ENCODE peak calls at places on chromosomes 11 and 22, in ten cellular contexts. One of them, this sample, is unnamed.

GRCh38 chr11:125224391-125225015 is 60.0 kb downstream of the PKNOX2 start:
- DNase-seq in EH: peak
- DNase-seq in neural crest cell: peak
- DNase-seq in M059J: peak
- DNase-seq in kidney tubule cell: no peak
- DNase-seq in naive thymus-derived CD8-positive, alpha-beta T cell: no peak
- DNase-seq in AG08396: peak
- DNase-seq in CD4-positive, alpha-beta T cell: no peak
- DNase-seq in NCI-H2081: no peak
- DNase-seq in ecto neural progenitor cell: no peak
- DNase-seq in this sample: peak

GRCh38 chr22:49600452-49600847 is 227.2 kb downstream of the BRD1 start:
- DNase-seq in kidney tubule cell: no peak
- DNase-seq in naive thymus-derived CD8-positive, alpha-beta T cell: no peak
- DNase-seq in AG08396: no peak
- DNase-seq in NCI-H2081: no peak
- DNase-seq in EH: no peak
- DNase-seq in neural crest cell: no peak
- DNase-seq in CD4-positive, alpha-beta T cell: no peak
- DNase-seq in ecto neural progenitor cell: no peak
- DNase-seq in M059J: no peak
- DNase-seq in this sample: no peak

GRCh38 chr11:114131366-114131963 is 72.0 kb downstream of the ZBTB16 start:
- DNase-seq in EH: no peak
- DNase-seq in kidney tubule cell: no peak
- DNase-seq in AG08396: no peak
- DNase-seq in NCI-H2081: peak
- DNase-seq in ecto neural progenitor cell: no peak
- DNase-seq in naive thymus-derived CD8-positive, alpha-beta T cell: no peak
- DNase-seq in CD4-positive, alpha-beta T cell: no peak
- DNase-seq in neural crest cell: no peak
- DNase-seq in M059J: no peak
- DNase-seq in this sample: no peak

GRCh38 chr22:25540128-25540790 is 24.2 kb upstream of the GRK3 start:
- DNase-seq in neural crest cell: no peak
- DNase-seq in CD4-positive, alpha-beta T cell: no peak
- DNase-seq in naive thymus-derived CD8-positive, alpha-beta T cell: no peak
- DNase-seq in M059J: no peak
- DNase-seq in kidney tubule cell: no peak
- DNase-seq in AG08396: no peak
- DNase-seq in ecto neural progenitor cell: no peak
- DNase-seq in EH: peak
- DNase-seq in NCI-H2081: no peak
- DNase-seq in this sample: no peak

GRCh38 chr22:37472418-37473006 is 13.7 kb downstream of the MFNG start:
- DNase-seq in kidney tubule cell: peak
- DNase-seq in NCI-H2081: no peak
- DNase-seq in CD4-positive, alpha-beta T cell: peak
- DNase-seq in ecto neural progenitor cell: no peak
- DNase-seq in naive thymus-derived CD8-positive, alpha-beta T cell: no peak
- DNase-seq in M059J: peak
- DNase-seq in AG08396: peak
- DNase-seq in neural crest cell: peak
- DNase-seq in EH: peak
- DNase-seq in this sample: peak

GRCh38 chr11:10201343-10201742 is 92.7 kb downstream of the SBF2 start:
- DNase-seq in NCI-H2081: no peak
- DNase-seq in naive thymus-derived CD8-positive, alpha-beta T cell: no peak
- DNase-seq in neural crest cell: no peak
- DNase-seq in kidney tubule cell: no peak
- DNase-seq in ecto neural progenitor cell: no peak
- DNase-seq in CD4-positive, alpha-beta T cell: no peak
- DNase-seq in AG08396: no peak
- DNase-seq in M059J: peak
- DNase-seq in EH: peak
- DNase-seq in this sample: no peak

GRCh38 chr22:46576556-46577351 is 39.3 kb upstream of the CELSR1 start:
- DNase-seq in kidney tubule cell: peak
- DNase-seq in ecto neural progenitor cell: no peak
- DNase-seq in EH: peak
- DNase-seq in NCI-H2081: peak
- DNase-seq in naive thymus-derived CD8-positive, alpha-beta T cell: peak
- DNase-seq in neural crest cell: no peak
- DNase-seq in M059J: peak
- DNase-seq in AG08396: peak
- DNase-seq in CD4-positive, alpha-beta T cell: peak
- DNase-seq in this sample: peak

GRCh38 chr11:48020092-48020755 is 39.9 kb downstream of the PTPRJ start:
- DNase-seq in ecto neural progenitor cell: no peak
- DNase-seq in neural crest cell: no peak
- DNase-seq in CD4-positive, alpha-beta T cell: no peak
- DNase-seq in naive thymus-derived CD8-positive, alpha-beta T cell: no peak
- DNase-seq in NCI-H2081: no peak
- DNase-seq in EH: no peak
- DNase-seq in M059J: no peak
- DNase-seq in kidney tubule cell: no peak
- DNase-seq in AG08396: no peak
- DNase-seq in this sample: peak

GRCh38 chr11:10407055-10407454 is 48.0 kb upstream of the AMPD3 start:
- DNase-seq in EH: peak
- DNase-seq in neural crest cell: no peak
- DNase-seq in kidney tubule cell: peak
- DNase-seq in NCI-H2081: no peak
- DNase-seq in ecto neural progenitor cell: no peak
- DNase-seq in M059J: peak
- DNase-seq in CD4-positive, alpha-beta T cell: no peak
- DNase-seq in AG08396: no peak
- DNase-seq in naive thymus-derived CD8-positive, alpha-beta T cell: no peak
- DNase-seq in this sample: peak

GRCh38 chr11:131934006-131934405 is 563.6 kb downstream of the NTM start:
- DNase-seq in kidney tubule cell: no peak
- DNase-seq in neural crest cell: no peak
- DNase-seq in EH: no peak
- DNase-seq in CD4-positive, alpha-beta T cell: no peak
- DNase-seq in M059J: no peak
- DNase-seq in AG08396: no peak
- DNase-seq in naive thymus-derived CD8-positive, alpha-beta T cell: no peak
- DNase-seq in NCI-H2081: no peak
- DNase-seq in ecto neural progenitor cell: no peak
- DNase-seq in this sample: no peak

GRCh38 chr22:41563051-41563711 is 2.4 kb downstream of the CSDC2 start:
- DNase-seq in EH: peak
- DNase-seq in kidney tubule cell: peak
- DNase-seq in NCI-H2081: no peak
- DNase-seq in AG08396: peak
- DNase-seq in ecto neural progenitor cell: no peak
- DNase-seq in naive thymus-derived CD8-positive, alpha-beta T cell: no peak
- DNase-seq in CD4-positive, alpha-beta T cell: no peak
- DNase-seq in neural crest cell: no peak
- DNase-seq in M059J: peak
- DNase-seq in this sample: peak

GRCh38 chr11:111777094-111778046 is 11.2 kb upstream of the PPP2R1B start:
- DNase-seq in neural crest cell: no peak
- DNase-seq in EH: peak
- DNase-seq in AG08396: peak
- DNase-seq in naive thymus-derived CD8-positive, alpha-beta T cell: peak
- DNase-seq in M059J: peak
- DNase-seq in kidney tubule cell: peak
- DNase-seq in ecto neural progenitor cell: no peak
- DNase-seq in CD4-positive, alpha-beta T cell: no peak
- DNase-seq in NCI-H2081: peak
- DNase-seq in this sample: peak

GRCh38 chr11:28910926-28911325 is 802.7 kb downstream of the METTL15 start:
- DNase-seq in AG08396: no peak
- DNase-seq in kidney tubule cell: no peak
- DNase-seq in M059J: no peak
- DNase-seq in EH: peak
- DNase-seq in ecto neural progenitor cell: no peak
- DNase-seq in neural crest cell: no peak
- DNase-seq in CD4-positive, alpha-beta T cell: no peak
- DNase-seq in naive thymus-derived CD8-positive, alpha-beta T cell: no peak
- DNase-seq in NCI-H2081: no peak
- DNase-seq in this sample: peak

GRCh38 chr22:28004021-28004420 is 85.0 kb upstream of the PITPNB start:
- DNase-seq in ecto neural progenitor cell: no peak
- DNase-seq in M059J: no peak
- DNase-seq in CD4-positive, alpha-beta T cell: no peak
- DNase-seq in neural crest cell: no peak
- DNase-seq in naive thymus-derived CD8-positive, alpha-beta T cell: no peak
- DNase-seq in EH: no peak
- DNase-seq in AG08396: no peak
- DNase-seq in NCI-H2081: no peak
- DNase-seq in kidney tubule cell: no peak
- DNase-seq in this sample: no peak

GRCh38 chr11:64652586-64653387 is 61.8 kb downstream of the SLC22A12 start:
- DNase-seq in AG08396: peak
- DNase-seq in EH: peak
- DNase-seq in ecto neural progenitor cell: peak
- DNase-seq in kidney tubule cell: peak
- DNase-seq in neural crest cell: peak
- DNase-seq in CD4-positive, alpha-beta T cell: peak
- DNase-seq in M059J: peak
- DNase-seq in NCI-H2081: peak
- DNase-seq in naive thymus-derived CD8-positive, alpha-beta T cell: peak
- DNase-seq in this sample: peak

GRCh38 chr22:24175160-24175808 is 6.0 kb upstream of the SUSD2 start:
- DNase-seq in ecto neural progenitor cell: peak
- DNase-seq in kidney tubule cell: peak
- DNase-seq in naive thymus-derived CD8-positive, alpha-beta T cell: peak
- DNase-seq in neural crest cell: peak
- DNase-seq in NCI-H2081: peak
- DNase-seq in CD4-positive, alpha-beta T cell: peak
- DNase-seq in EH: peak
- DNase-seq in M059J: peak
- DNase-seq in AG08396: peak
- DNase-seq in this sample: peak

GRCh38 chr22:27090595-27090994 is 433.2 kb downstream of the MIAT start:
- DNase-seq in naive thymus-derived CD8-positive, alpha-beta T cell: no peak
- DNase-seq in kidney tubule cell: no peak
- DNase-seq in neural crest cell: no peak
- DNase-seq in AG08396: no peak
- DNase-seq in CD4-positive, alpha-beta T cell: no peak
- DNase-seq in M059J: no peak
- DNase-seq in EH: no peak
- DNase-seq in ecto neural progenitor cell: no peak
- DNase-seq in NCI-H2081: no peak
- DNase-seq in this sample: no peak

GRCh38 chr11:100980156-100980555 is 149.5 kb downstream of the PGR start:
- DNase-seq in naive thymus-derived CD8-positive, alpha-beta T cell: no peak
- DNase-seq in neural crest cell: no peak
- DNase-seq in NCI-H2081: peak
- DNase-seq in EH: no peak
- DNase-seq in CD4-positive, alpha-beta T cell: no peak
- DNase-seq in AG08396: no peak
- DNase-seq in M059J: peak
- DNase-seq in kidney tubule cell: no peak
- DNase-seq in ecto neural progenitor cell: no peak
- DNase-seq in this sample: peak

GRCh38 chr22:27151407-27151806 is 494.0 kb downstream of the MIAT start:
- DNase-seq in EH: no peak
- DNase-seq in NCI-H2081: no peak
- DNase-seq in AG08396: no peak
- DNase-seq in CD4-positive, alpha-beta T cell: no peak
- DNase-seq in naive thymus-derived CD8-positive, alpha-beta T cell: no peak
- DNase-seq in kidney tubule cell: no peak
- DNase-seq in ecto neural progenitor cell: no peak
- DNase-seq in neural crest cell: no peak
- DNase-seq in M059J: no peak
- DNase-seq in this sample: no peak

GRCh38 chr11:19194620-19195308 is 7.0 kb downstream of the CSRP3 start:
- DNase-seq in neural crest cell: no peak
- DNase-seq in NCI-H2081: no peak
- DNase-seq in M059J: no peak
- DNase-seq in naive thymus-derived CD8-positive, alpha-beta T cell: no peak
- DNase-seq in AG08396: no peak
- DNase-seq in kidney tubule cell: no peak
- DNase-seq in ecto neural progenitor cell: no peak
- DNase-seq in CD4-positive, alpha-beta T cell: no peak
- DNase-seq in EH: no peak
- DNase-seq in this sample: no peak

GRCh38 chr11:130023204-130023603 is 20.6 kb upstream of the PRDM10 start:
- DNase-seq in ecto neural progenitor cell: no peak
- DNase-seq in neural crest cell: no peak
- DNase-seq in naive thymus-derived CD8-positive, alpha-beta T cell: no peak
- DNase-seq in EH: peak
- DNase-seq in AG08396: peak
- DNase-seq in CD4-positive, alpha-beta T cell: no peak
- DNase-seq in NCI-H2081: peak
- DNase-seq in kidney tubule cell: peak
- DNase-seq in M059J: peak
- DNase-seq in this sample: peak

GRCh38 chr11:118997627-118998387 is at the start of gene CENATAC:
- DNase-seq in kidney tubule cell: peak
- DNase-seq in CD4-positive, alpha-beta T cell: peak
- DNase-seq in ecto neural progenitor cell: peak
- DNase-seq in NCI-H2081: peak
- DNase-seq in M059J: peak
- DNase-seq in EH: peak
- DNase-seq in neural crest cell: peak
- DNase-seq in naive thymus-derived CD8-positive, alpha-beta T cell: peak
- DNase-seq in AG08396: peak
- DNase-seq in this sample: peak

GRCh38 chr22:45612451-45612901 is 59.2 kb upstream of the ATXN10 start:
- DNase-seq in NCI-H2081: no peak
- DNase-seq in naive thymus-derived CD8-positive, alpha-beta T cell: no peak
- DNase-seq in CD4-positive, alpha-beta T cell: no peak
- DNase-seq in kidney tubule cell: peak
- DNase-seq in EH: peak
- DNase-seq in M059J: peak
- DNase-seq in AG08396: peak
- DNase-seq in neural crest cell: no peak
- DNase-seq in ecto neural progenitor cell: no peak
- DNase-seq in this sample: peak

GRCh38 chr11:101487775-101488174 is 96.0 kb downstream of the TRPC6 start:
- DNase-seq in neural crest cell: no peak
- DNase-seq in kidney tubule cell: no peak
- DNase-seq in M059J: peak
- DNase-seq in ecto neural progenitor cell: no peak
- DNase-seq in naive thymus-derived CD8-positive, alpha-beta T cell: no peak
- DNase-seq in NCI-H2081: no peak
- DNase-seq in AG08396: peak
- DNase-seq in CD4-positive, alpha-beta T cell: no peak
- DNase-seq in EH: peak
- DNase-seq in this sample: peak

GRCh38 chr11:122900803-122901202 is 18.2 kb downstream of the JHY start:
- DNase-seq in AG08396: no peak
- DNase-seq in NCI-H2081: peak
- DNase-seq in naive thymus-derived CD8-positive, alpha-beta T cell: no peak
- DNase-seq in M059J: no peak
- DNase-seq in ecto neural progenitor cell: no peak
- DNase-seq in neural crest cell: no peak
- DNase-seq in CD4-positive, alpha-beta T cell: no peak
- DNase-seq in EH: no peak
- DNase-seq in kidney tubule cell: no peak
- DNase-seq in this sample: no peak

GRCh38 chr22:48929276-48929790 is 898.3 kb downstream of the BRD1 start:
- DNase-seq in CD4-positive, alpha-beta T cell: no peak
- DNase-seq in kidney tubule cell: no peak
- DNase-seq in NCI-H2081: no peak
- DNase-seq in EH: no peak
- DNase-seq in naive thymus-derived CD8-positive, alpha-beta T cell: no peak
- DNase-seq in ecto neural progenitor cell: peak
- DNase-seq in neural crest cell: no peak
- DNase-seq in AG08396: no peak
- DNase-seq in M059J: no peak
- DNase-seq in this sample: no peak

GRCh38 chr22:36365020-36365411 is 22.8 kb downstream of the MYH9 start:
- DNase-seq in ecto neural progenitor cell: no peak
- DNase-seq in CD4-positive, alpha-beta T cell: peak
- DNase-seq in AG08396: peak
- DNase-seq in EH: peak
- DNase-seq in neural crest cell: no peak
- DNase-seq in NCI-H2081: no peak
- DNase-seq in naive thymus-derived CD8-positive, alpha-beta T cell: peak
- DNase-seq in kidney tubule cell: peak
- DNase-seq in M059J: peak
- DNase-seq in this sample: peak

GRCh38 chr11:109041876-109042275 is 377.0 kb downstream of the DDX10 start:
- DNase-seq in kidney tubule cell: no peak
- DNase-seq in neural crest cell: no peak
- DNase-seq in naive thymus-derived CD8-positive, alpha-beta T cell: no peak
- DNase-seq in AG08396: no peak
- DNase-seq in NCI-H2081: no peak
- DNase-seq in EH: peak
- DNase-seq in ecto neural progenitor cell: no peak
- DNase-seq in CD4-positive, alpha-beta T cell: no peak
- DNase-seq in M059J: no peak
- DNase-seq in this sample: no peak

This sample was measured in epithelial cell of esophagus.